ENCODE peak calls at places on chromosomes 2 and 18, in four cellular contexts. Z, E, N and C are unnamed samples.

GRCh38 chr18:59669872-59670657 is 27.2 kb downstream of the CCBE1 start:
- DNase-seq in Z (no peak), E (no peak), N (no peak), C (no peak)

GRCh38 chr18:12849548-12849947 is 34.5 kb downstream of the PTPN2 start:
- DNase-seq in Z (no peak), E (no peak), N (no peak), C (no peak)

GRCh38 chr2:20365249-20365817 is 14.7 kb upstream of the PUM2 start:
- DNase-seq in Z (no peak), E (peak), N (peak), C (peak)

GRCh38 chr2:39313575-39313974 is 69.8 kb upstream of the CDKL4 start:
- DNase-seq in Z (no peak), E (no peak), N (peak), C (no peak)

GRCh38 chr2:191927319-191927867 is 80.5 kb upstream of the CAVIN2 start:
- DNase-seq in Z (no peak), E (no peak), N (peak), C (peak)

GRCh38 chr18:46466236-46467160 is 190.5 kb downstream of the LOXHD1 start:
- DNase-seq in Z (no peak), E (no peak), N (no peak), C (no peak)

GRCh38 chr2:160305081-160305750 is 105.1 kb upstream of the ITGB6 start:
- DNase-seq in Z (no peak), E (no peak), N (peak), C (no peak)

GRCh38 chr18:10094608-10095137 is 180.9 kb downstream of the VAPA start:
- DNase-seq in Z (no peak), E (no peak), N (peak), C (no peak)

GRCh38 chr2:109558076-109558882 is 55.5 kb downstream of the SEPTIN10 start:
- DNase-seq in Z (no peak), E (no peak), N (peak), C (no peak)

GRCh38 chr2:216590780-216591179 is 42.4 kb upstream of the IGFBP2 start:
- DNase-seq in Z (no peak), E (no peak), N (no peak), C (no peak)

GRCh38 chr18:37533647-37534565 is 31.7 kb downstream of the CELF4 start:
- DNase-seq in Z (no peak), E (no peak), N (peak), C (no peak)

GRCh38 chr2:62858231-62858832 is 152.8 kb downstream of the EHBP1 start:
- DNase-seq in Z (no peak), E (no peak), N (no peak), C (no peak)

GRCh38 chr18:23910032-23910431 is 104.5 kb upstream of the TTC39C start:
- DNase-seq in Z (no peak), E (no peak), N (no peak), C (no peak)

GRCh38 chr2:39834426-39834825 is 55.4 kb upstream of the THUMPD2 start:
- DNase-seq in Z (no peak), E (no peak), N (no peak), C (no peak)